ENCODE peak calls at places on chromosomes 12 and 14, in eight cellular contexts. L is T-helper 9 cell; B is AML-193; V is GM10248; U is stimulated activated CD8-positive, alpha-beta memory T cell treated with anti-CD3 and anti-CD28 coated beads, Interleukin-15, amount 100 ng/mL, for 24 hours; C is D341Med; Q is Right ventricle myocardium superior; Z is heart right ventricle. I is an unnamed sample.

GRCh38 chr12:108338915-108339657 is at the start of gene CMKLR1:
- DNase-seq in L (no peak), B (no peak), V (no peak), U (no peak), C (no peak), Q (peak), Z (peak), I (no peak)

GRCh38 chr14:32073537-32074189 is 3.4 kb upstream of the ARHGAP5 start:
- DNase-seq in L (peak), B (peak), V (peak), U (no peak), C (peak), Q (no peak), Z (peak), I (no peak)

GRCh38 chr14:91429385-91429784 is 11.8 kb upstream of the CCDC88C start:
- DNase-seq in L (no peak), B (no peak), V (no peak), U (no peak), C (no peak), Q (no peak), Z (no peak), I (no peak)

GRCh38 chr14:59303216-59303615 is 114.7 kb downstream of the DAAM1 start:
- DNase-seq in L (no peak), B (no peak), V (no peak), U (no peak), C (no peak), Q (no peak), Z (no peak), I (no peak)

GRCh38 chr14:59406454-59407245 is 58.5 kb downstream of the GPR135 start:
- DNase-seq in L (no peak), B (no peak), V (no peak), U (no peak), C (no peak), Q (no peak), Z (peak), I (no peak)

GRCh38 chr12:2668816-2669215 is 126.0 kb upstream of the FKBP4 start:
- DNase-seq in L (no peak), B (no peak), V (no peak), U (no peak), C (no peak), Q (no peak), Z (no peak), I (no peak)

GRCh38 chr14:70036665-70037064 is 152.1 kb downstream of the SLC8A3 start:
- DNase-seq in L (no peak), B (no peak), V (no peak), U (no peak), C (no peak), Q (no peak), Z (no peak), I (no peak)

GRCh38 chr14:74579447-74580274 is 32.4 kb downstream of the LTBP2 start:
- DNase-seq in L (no peak), B (no peak), V (no peak), U (no peak), C (no peak), Q (peak), Z (no peak), I (no peak)

GRCh38 chr14:101810897-101811620 is 49.5 kb downstream of the PPP2R5C start:
- DNase-seq in L (no peak), B (no peak), V (no peak), U (no peak), C (no peak), Q (no peak), Z (no peak), I (no peak)

GRCh38 chr12:115338566-115339294 is 654.8 kb upstream of the TBX3 start:
- DNase-seq in L (no peak), B (no peak), V (no peak), U (no peak), C (no peak), Q (no peak), Z (no peak), I (no peak)

GRCh38 chr14:50403433-50403832 is 6.8 kb upstream of the CDKL1 start:
- DNase-seq in L (no peak), B (no peak), V (no peak), U (no peak), C (no peak), Q (no peak), Z (no peak), I (no peak)

GRCh38 chr12:126108247-126108646 is 1043.0 kb downstream of the AACS start:
- DNase-seq in L (no peak), B (no peak), V (no peak), U (no peak), C (no peak), Q (no peak), Z (no peak), I (no peak)

GRCh38 chr12:129870796-129871195 is 33.0 kb downstream of the TMEM132D start:
- DNase-seq in L (no peak), B (no peak), V (no peak), U (no peak), C (no peak), Q (no peak), Z (no peak), I (no peak)

GRCh38 chr12:98741615-98742265 is 96.7 kb downstream of the APAF1 start:
- DNase-seq in L (no peak), B (no peak), V (no peak), U (no peak), C (no peak), Q (no peak), Z (no peak), I (no peak)

GRCh38 chr14:64879635-64880381 is at the start of gene SPTB:
- DNase-seq in L (peak), B (no peak), V (peak), U (peak), C (peak), Q (peak), Z (peak), I (peak)